ENCODE peak calls at places on chromosomes 3 and 15, in ten cellular contexts. V is WTC11; K is glutamatergic neuron; I is NB4; Q is GM12865; T is left lung; Z is kidney epithelial cell; J is HL-60; N is kidney; G is CD8-positive, alpha-beta T cell. F is an unnamed sample.

GRCh38 chr3:36944012-36944640 is 728 bp downstream of the TRANK1 start:
- DNase-seq in Q (peak), J (peak), V (peak), I (peak), K (peak), Z (no peak), G (no peak), N (peak), T (peak), F (peak)

GRCh38 chr15:29821416-29822099 is 710 bp downstream of the TJP1 start:
- DNase-seq in Q (peak), J (no peak), N (peak), Z (no peak), K (peak), T (peak), V (peak), I (no peak), G (no peak), F (peak)

GRCh38 chr3:32401141-32401540 is 9.5 kb downstream of the CMTM7 start:
- DNase-seq in I (no peak), N (no peak), Q (no peak), J (no peak), G (no peak), T (no peak), V (peak), K (no peak), Z (no peak), F (no peak)

GRCh38 chr15:35484231-35484945 is 61.6 kb downstream of the DPH6 start:
- DNase-seq in J (no peak), N (no peak), G (no peak), K (no peak), T (no peak), I (no peak), Z (no peak), V (no peak), Q (no peak), F (no peak)

GRCh38 chr15:75695634-75696302 is 16.9 kb downstream of the CSPG4 start:
- DNase-seq in I (peak), V (no peak), T (no peak), J (no peak), Q (peak), G (no peak), N (no peak), Z (no peak), K (no peak), F (no peak)

GRCh38 chr3:88362428-88362827 is 212.7 kb downstream of the C3orf38 start:
- DNase-seq in J (no peak), V (no peak), Q (no peak), I (no peak), G (no peak), N (no peak), Z (no peak), K (no peak), T (no peak), F (no peak)

GRCh38 chr15:65077981-65078352 is 1.4 kb downstream of the KBTBD13 start:
- DNase-seq in J (peak), K (peak), Z (no peak), V (peak), N (peak), G (no peak), T (peak), I (peak), Q (peak), F (peak)

GRCh38 chr15:51267714-51268105 is 70.7 kb downstream of the CYP19A1 start:
- DNase-seq in K (no peak), J (no peak), T (peak), G (no peak), N (no peak), I (peak), V (peak), Z (no peak), Q (no peak), F (no peak)

GRCh38 chr3:147191795-147192385 is 214.5 kb downstream of the ZIC4 start:
- DNase-seq in K (peak), I (peak), G (no peak), T (no peak), V (peak), Q (peak), J (no peak), Z (peak), N (no peak), F (peak)

GRCh38 chr3:110178965-110179364 is 841.6 kb upstream of the DPPA4 start:
- DNase-seq in T (no peak), V (no peak), Z (no peak), G (no peak), Q (no peak), J (no peak), N (no peak), K (no peak), I (no peak), F (no peak)

GRCh38 chr15:70502576-70502975 is 260.8 kb downstream of the UACA start:
- DNase-seq in I (no peak), T (no peak), J (no peak), N (no peak), V (no peak), G (no peak), Z (no peak), Q (no peak), K (peak), F (no peak)

GRCh38 chr3:171049831-171050444 is 23.4 kb upstream of the SLC2A2 start:
- DNase-seq in G (peak), V (peak), I (peak), Q (peak), K (peak), Z (no peak), N (no peak), T (peak), J (no peak), F (peak)

GRCh38 chr3:177085784-177086183 is 111.5 kb downstream of the TBL1XR1 start:
- DNase-seq in N (no peak), T (no peak), Q (no peak), K (no peak), V (no peak), G (no peak), J (no peak), I (no peak), Z (no peak), F (no peak)

GRCh38 chr15:63476229-63476632 is 28.2 kb upstream of the USP3 start:
- DNase-seq in Q (no peak), Z (peak), V (no peak), K (no peak), G (no peak), I (no peak), N (no peak), J (no peak), T (no peak), F (no peak)

GRCh38 chr3:127676456-127676855 is 3.7 kb downstream of the ABTB1 start:
- DNase-seq in G (no peak), T (peak), V (peak), J (no peak), Q (no peak), Z (no peak), N (peak), K (no peak), I (no peak), F (no peak)

GRCh38 chr3:175951047-175951694 is 1092.0 kb downstream of the NAALADL2 start:
- DNase-seq in K (no peak), T (no peak), V (no peak), N (no peak), Q (no peak), G (no peak), Z (no peak), I (no peak), J (no peak), F (no peak)

GRCh38 chr3:12294885-12295580 is 6.2 kb downstream of the PPARG start:
- DNase-seq in N (no peak), I (no peak), G (no peak), Z (peak), Q (no peak), K (no peak), V (no peak), T (no peak), J (no peak), F (no peak)

GRCh38 chr15:42679285-42680141 is 57.4 kb downstream of the CDAN1 start:
- DNase-seq in N (no peak), Z (no peak), T (no peak), K (no peak), V (no peak), J (no peak), I (no peak), G (no peak), Q (no peak), F (no peak)

GRCh38 chr3:127748754-127749327 is 73.5 kb downstream of the MGLL start:
- DNase-seq in N (no peak), T (peak), Q (no peak), G (no peak), K (no peak), I (no peak), J (no peak), Z (no peak), V (no peak), F (no peak)

GRCh38 chr15:63948971-63949370 is 97.3 kb downstream of the DAPK2 start:
- DNase-seq in Z (no peak), Q (no peak), N (no peak), K (no peak), J (no peak), G (no peak), T (no peak), I (no peak), V (no peak), F (no peak)

GRCh38 chr15:92623435-92623834 is 32.1 kb downstream of the FAM174B start:
- DNase-seq in K (peak), N (no peak), V (no peak), J (no peak), Q (no peak), G (no peak), I (no peak), Z (no peak), T (no peak), F (no peak)

GRCh38 chr3:16606398-16606797 is 1.2 kb upstream of the DAZL start:
- DNase-seq in V (no peak), G (no peak), Q (peak), N (no peak), J (no peak), I (no peak), K (no peak), T (no peak), Z (no peak), F (no peak)

GRCh38 chr3:170848294-170848917 is 21.6 kb downstream of the RPL22L1 start:
- DNase-seq in N (no peak), J (no peak), G (no peak), Z (no peak), V (no peak), K (no peak), Q (no peak), I (no peak), T (no peak), F (no peak)

GRCh38 chr3:195100903-195101591 is 169.9 kb downstream of the XXYLT1 start:
- DNase-seq in N (peak), J (peak), V (no peak), G (no peak), Z (no peak), Q (peak), K (peak), I (peak), T (peak), F (no peak)

DNA sequence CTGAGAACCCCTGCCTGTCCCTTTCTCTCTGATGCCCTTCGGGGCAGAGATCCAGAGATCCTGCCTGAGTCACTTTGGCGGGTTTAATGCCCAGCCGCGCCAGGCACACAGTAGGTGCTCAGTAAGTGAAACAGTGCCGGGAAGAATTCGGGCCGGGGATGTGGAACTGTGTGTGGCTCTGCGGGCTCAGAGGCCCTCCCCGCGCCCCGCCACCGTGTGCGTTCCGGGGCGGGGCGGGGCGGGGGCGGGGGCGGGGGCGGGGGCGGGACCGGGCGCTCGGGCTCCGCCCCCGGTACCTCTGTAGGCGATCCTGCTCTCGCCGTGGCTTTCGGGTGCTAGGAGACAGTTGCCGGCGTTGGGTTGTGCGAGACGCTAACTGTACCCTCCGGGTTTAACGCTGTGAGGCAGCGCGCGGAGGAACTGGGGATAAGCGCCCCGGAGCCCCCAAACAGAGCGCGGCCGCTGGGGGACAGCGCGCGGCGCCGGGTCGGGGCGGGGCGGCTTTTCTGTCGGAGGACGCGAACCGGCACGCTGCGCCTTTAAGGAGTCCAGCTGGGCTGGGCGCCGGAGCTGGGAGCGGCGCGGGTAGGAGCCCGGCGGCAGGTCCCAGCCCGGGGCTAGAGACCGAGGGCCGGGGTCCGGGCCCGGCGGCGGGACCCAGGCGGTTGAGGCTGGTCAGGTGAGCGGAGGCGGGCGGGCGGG is at the start of gene ABHD6:
- DNase-seq in K (peak), Q (peak), G (peak), Z (no peak), J (peak), T (peak), N (peak), V (peak), I (peak), F (peak)
- TF ChIP-seq CTCF in K (no peak), Q (peak), G (no peak), Z (no peak), J (no peak), T (no peak), N (peak), V (no peak), I (no peak), F (peak)

DNA sequence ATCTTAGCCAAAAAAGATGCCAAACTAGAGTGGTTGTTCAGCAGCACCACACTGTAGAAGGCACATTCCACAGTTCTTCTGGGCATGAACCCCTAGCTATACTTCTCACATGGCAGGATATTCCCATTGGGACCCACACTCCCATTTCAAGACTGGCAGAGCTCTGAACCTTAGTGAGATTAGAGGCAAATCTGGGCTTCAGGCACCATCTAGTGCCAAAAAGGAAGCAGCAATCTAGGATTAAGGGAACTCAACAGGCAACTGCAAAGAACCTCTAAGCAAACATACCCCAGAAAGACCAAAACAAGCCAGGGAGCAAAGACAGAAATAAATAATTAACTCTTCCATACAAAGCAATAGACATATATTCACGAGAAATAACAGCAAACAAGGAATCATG is 66.2 kb downstream of the TAFA4 start:
- DNase-seq in N (no peak), K (no peak), G (no peak), J (no peak), T (no peak), Z (no peak), I (no peak), V (no peak), Q (no peak), F (no peak)
- TF ChIP-seq CTCF in N (no peak), K (no peak), G (no peak), J (no peak), T (no peak), Z (no peak), I (no peak), V (no peak), Q (no peak), F (peak)

GRCh38 chr15:88612186-88612796 is 8.8 kb upstream of the AEN start:
- DNase-seq in N (no peak), V (no peak), K (no peak), G (no peak), Z (no peak), I (no peak), J (no peak), Q (no peak), T (no peak), F (no peak)

GRCh38 chr15:88613074-88613944 is 7.8 kb upstream of the AEN start:
- DNase-seq in Q (peak), Z (no peak), T (no peak), J (no peak), N (no peak), K (no peak), G (no peak), V (peak), I (no peak), F (no peak)

GRCh38 chr15:88608607-88609181 is 12.4 kb upstream of the AEN start:
- DNase-seq in Q (no peak), I (no peak), J (no peak), V (no peak), Z (no peak), T (no peak), N (no peak), G (no peak), K (no peak), F (no peak)

GRCh38 chr15:88609344-88609743 is 11.8 kb upstream of the AEN start:
- DNase-seq in J (no peak), N (no peak), Z (no peak), K (no peak), T (no peak), V (no peak), Q (no peak), G (no peak), I (no peak), F (no peak)

DNA sequence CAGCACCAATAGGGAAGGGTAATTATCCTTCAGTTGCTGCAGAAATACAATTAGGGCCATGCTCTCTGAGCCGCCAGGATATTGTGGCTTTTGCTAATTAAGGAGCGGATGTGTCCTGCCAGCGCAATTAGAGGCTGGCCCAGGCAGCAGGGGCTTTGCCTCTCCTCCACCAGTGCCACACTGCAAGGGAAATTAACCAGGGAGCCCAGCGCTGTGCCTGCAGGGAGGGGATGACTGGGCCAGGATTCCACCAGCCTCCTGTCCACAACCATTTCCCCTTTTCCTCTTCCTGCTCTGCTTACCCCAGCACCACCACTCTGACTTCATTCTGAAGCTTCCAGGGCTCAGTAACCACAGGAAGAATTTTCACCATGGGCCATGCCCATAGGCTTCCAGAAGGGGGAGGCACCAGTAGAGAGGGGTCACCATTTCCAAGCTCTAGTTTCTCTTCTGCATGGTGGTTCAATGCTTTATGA is 10.3 kb upstream of the AEN start:
- DNase-seq in K (no peak), J (no peak), Q (no peak), G (no peak), I (peak), V (no peak), T (no peak), Z (no peak), N (no peak), F (no peak)
- TF ChIP-seq CTCF in K (no peak), J (no peak), Q (no peak), G (no peak), I (peak), V (no peak), T (no peak), Z (peak), N (no peak), F (peak)

GRCh38 chr15:100821327-100821726 is 58.3 kb upstream of the ALDH1A3 start:
- DNase-seq in G (no peak), I (no peak), T (no peak), K (no peak), N (no peak), Z (no peak), Q (no peak), V (no peak), J (no peak), F (no peak)
- TF ChIP-seq CTCF in G (no peak), I (no peak), T (no peak), K (no peak), N (no peak), Z (no peak), Q (no peak), V (no peak), J (no peak), F (no peak)